ENCODE peak calls at places on chromosomes 7 and 10, in six cellular contexts. P is ovary, U is colonic mucosa, D is fibroblast of villous mesenchyme, W is IMR-90, F is heart right ventricle. V is an unnamed sample.

GRCh38 chr10:314381-314780 is 179.1 kb downstream of the ZMYND11 start:
- DNase-seq in P (no peak), U (no peak), D (no peak), W (no peak), F (no peak), V (no peak)

GRCh38 chr7:76372984-76373833 is 14.4 kb upstream of the YWHAG start:
- DNase-seq in P (no peak), U (no peak), D (peak), W (peak), F (no peak), V (no peak)

GRCh38 chr7:137772221-137772620 is 74.6 kb downstream of the DGKI start:
- DNase-seq in P (no peak), U (no peak), D (peak), W (peak), F (no peak), V (no peak)

GRCh38 chr7:92763636-92764423 is 72.5 kb downstream of the CDK6 start:
- DNase-seq in P (no peak), U (peak), D (peak), W (peak), F (no peak), V (no peak)

GRCh38 chr10:52703898-52704297 is 68.7 kb downstream of the MBL2 start:
- DNase-seq in P (no peak), U (no peak), D (no peak), W (no peak), F (no peak), V (no peak)

GRCh38 chr10:71206911-71207310 is 5.5 kb upstream of the UNC5B start:
- DNase-seq in P (no peak), U (no peak), D (no peak), W (no peak), F (no peak), V (no peak)

GRCh38 chr7:121198502-121198901 is 130.3 kb upstream of the WNT16 start:
- DNase-seq in P (no peak), U (no peak), D (no peak), W (no peak), F (peak), V (no peak)

GRCh38 chr10:104209575-104210198 is 22.5 kb downstream of the CFAP43 start:
- DNase-seq in P (peak), U (peak), D (peak), W (peak), F (peak), V (no peak)

GRCh38 chr7:47404005-47404404 is 177.9 kb downstream of the TNS3 start:
- DNase-seq in P (no peak), U (no peak), D (no peak), W (peak), F (no peak), V (no peak)

GRCh38 chr10:49112851-49113250 is 2.5 kb downstream of the VSTM4 start:
- DNase-seq in P (no peak), U (no peak), D (no peak), W (no peak), F (no peak), V (no peak)

GRCh38 chr10:52566471-52567246 is 205.9 kb downstream of the MBL2 start:
- DNase-seq in P (no peak), U (no peak), D (peak), W (peak), F (no peak), V (no peak)

GRCh38 chr7:100208911-100209408 is 10.8 kb upstream of the PVRIG start:
- DNase-seq in P (no peak), U (no peak), D (no peak), W (no peak), F (no peak), V (no peak)

GRCh38 chr10:11476035-11476434 is 135.4 kb downstream of the USP6NL start:
- DNase-seq in P (no peak), U (no peak), D (no peak), W (no peak), F (no peak), V (no peak)

GRCh38 chr7:91557789-91558396 is 293.7 kb downstream of the FZD1 start:
- DNase-seq in P (no peak), U (no peak), D (peak), W (peak), F (no peak), V (no peak)

GRCh38 chr7:157543791-157544190 is 207.0 kb downstream of the DNAJB6 start:
- DNase-seq in P (no peak), U (no peak), D (no peak), W (no peak), F (no peak), V (no peak)

GRCh38 chr10:83941189-83941588 is 198.1 kb upstream of the GHITM start:
- DNase-seq in P (no peak), U (no peak), D (no peak), W (no peak), F (no peak), V (no peak)

GRCh38 chr7:17407229-17407628 is 108.8 kb downstream of the AHR start:
- DNase-seq in P (no peak), U (no peak), D (no peak), W (no peak), F (no peak), V (no peak)

GRCh38 chr10:76582536-76582935 is 1055.1 kb downstream of the KCNMA1 start:
- DNase-seq in P (no peak), U (no peak), D (peak), W (peak), F (no peak), V (no peak)

GRCh38 chr7:155206286-155207020 is 91.2 kb upstream of the INSIG1 start:
- DNase-seq in P (no peak), U (peak), D (peak), W (peak), F (peak), V (peak)

GRCh38 chr10:69893271-69893900 is 91.7 kb downstream of the COL13A1 start:
- DNase-seq in P (no peak), U (peak), D (no peak), W (no peak), F (no peak), V (no peak)

GRCh38 chr10:48556065-48556464 is 48.8 kb downstream of the ARHGAP22 start:
- DNase-seq in P (no peak), U (no peak), D (no peak), W (no peak), F (no peak), V (no peak)

GRCh38 chr10:74882427-74882826 is 56.0 kb downstream of the KAT6B start:
- DNase-seq in P (no peak), U (no peak), D (peak), W (peak), F (no peak), V (no peak)

GRCh38 chr10:6399241-6399701 is 180.8 kb downstream of the PRKCQ start:
- DNase-seq in P (no peak), U (peak), D (peak), W (peak), F (peak), V (no peak)

GRCh38 chr10:15640536-15641085 is 79.1 kb downstream of the ITGA8 start:
- DNase-seq in P (no peak), U (no peak), D (no peak), W (no peak), F (no peak), V (no peak)

GRCh38 chr7:155467846-155468821 is 10.2 kb downstream of the EN2 start:
- DNase-seq in P (no peak), U (no peak), D (no peak), W (no peak), F (no peak), V (no peak)

GRCh38 chr7:112020800-112021199 is 185.4 kb downstream of the DOCK4 start:
- DNase-seq in P (no peak), U (no peak), D (no peak), W (no peak), F (no peak), V (no peak)

GRCh38 chr7:131011976-131012375 is 278.0 kb upstream of the KLF14 start:
- DNase-seq in P (no peak), U (no peak), D (peak), W (peak), F (no peak), V (no peak)

GRCh38 chr7:86745019-86745745 is 101.5 kb downstream of the GRM3 start:
- DNase-seq in P (no peak), U (no peak), D (no peak), W (no peak), F (peak), V (no peak)

GRCh38 chr7:76149847-76150691 is 51.6 kb upstream of the SRRM3 start:
- DNase-seq in P (no peak), U (no peak), D (no peak), W (no peak), F (no peak), V (no peak)

GRCh38 chr7:131544449-131545425 is 11.7 kb downstream of the PODXL start:
- DNase-seq in P (peak), U (no peak), D (peak), W (peak), F (no peak), V (no peak)

GRCh38 chr10:19945275-19945674 is 129.0 kb downstream of the PLXDC2 start:
- DNase-seq in P (peak), U (no peak), D (no peak), W (no peak), F (peak), V (no peak)

GRCh38 chr10:127694580-127695193 is 42.3 kb upstream of the FOXI2 start:
- DNase-seq in P (no peak), U (peak), D (peak), W (no peak), F (no peak), V (no peak)
- H3K4me3 ChIP-seq in P (no peak), U (no peak), D (no peak), W (no peak), F (no peak), V (no peak)

GRCh38 chr7:32762321-32762669 is 129.3 kb downstream of the KBTBD2 start:
- DNase-seq in P (no peak), U (no peak), D (no peak), W (no peak), F (no peak), V (no peak)
- H3K4me3 ChIP-seq in P (no peak), U (no peak), D (no peak), W (no peak), F (no peak), V (peak)

GRCh38 chr7:133079296-133079695 is 2.6 kb downstream of the CHCHD3 start:
- DNase-seq in P (no peak), U (no peak), D (no peak), W (no peak), F (no peak), V (no peak)

GRCh38 chr7:133081605-133082389 is at the start of gene CHCHD3:
- DNase-seq in P (peak), U (peak), D (peak), W (peak), F (peak), V (peak)

GRCh38 chr7:133081119-133081604 is 728 bp downstream of the CHCHD3 start:
- DNase-seq in P (no peak), U (peak), D (peak), W (no peak), F (peak), V (no peak)

GRCh38 chr7:133077394-133077793 is 4.5 kb downstream of the CHCHD3 start:
- DNase-seq in P (no peak), U (no peak), D (peak), W (no peak), F (no peak), V (no peak)

DNA sequence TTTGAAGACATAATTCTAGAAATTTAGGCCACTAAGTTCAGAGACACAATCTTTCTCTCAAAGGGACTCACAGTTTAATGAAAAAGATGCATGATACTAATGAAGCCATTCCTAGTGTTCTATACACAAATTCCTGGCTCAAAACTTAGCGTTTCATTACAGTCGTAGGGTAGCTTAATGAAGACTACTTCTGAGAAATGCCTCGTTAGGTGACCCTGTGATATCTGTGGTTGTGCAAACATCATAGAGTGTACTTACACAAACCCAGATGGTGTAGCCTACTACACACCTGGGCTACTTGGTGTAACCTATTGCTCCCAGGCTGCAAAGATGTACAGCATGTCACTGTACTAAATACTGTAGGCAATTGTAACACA is 488 bp upstream of the CHCHD3 start:
- DNase-seq in P (no peak), U (no peak), D (no peak), W (no peak), F (no peak), V (no peak)
- H3K4me3 ChIP-seq in P (no peak), U (no peak), D (no peak), W (no peak), F (peak), V (peak)

DNA sequence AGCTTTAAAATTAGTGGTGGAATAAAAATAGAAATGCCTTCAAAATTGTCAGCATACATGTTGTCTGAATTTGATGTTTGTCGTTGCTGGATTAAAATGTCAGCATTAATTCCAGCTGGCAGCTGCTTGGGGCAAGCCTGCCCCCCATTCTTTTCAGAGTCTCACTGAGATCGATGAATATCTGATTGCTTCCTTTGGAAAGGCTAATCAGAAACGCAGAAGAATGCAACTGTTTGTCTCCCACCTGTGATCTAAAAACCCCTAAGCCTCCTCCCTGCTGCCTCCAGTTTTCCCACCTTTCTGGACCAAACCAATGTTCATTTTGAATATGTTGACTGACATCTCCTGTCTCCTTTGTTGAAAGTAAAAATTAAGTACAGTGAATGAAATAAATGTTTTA is 27.9 kb upstream of the BNIP3 start:
- DNase-seq in P (no peak), U (no peak), D (no peak), W (no peak), F (no peak), V (no peak)
- H3K4me3 ChIP-seq in P (no peak), U (no peak), D (no peak), W (no peak), F (no peak), V (no peak)

GRCh38 chr7:117283779-117284178 is 39.1 kb downstream of the WNT2 start:
- DNase-seq in P (no peak), U (no peak), D (no peak), W (no peak), F (no peak), V (no peak)
- H3K4me3 ChIP-seq in P (no peak), U (no peak), D (no peak), W (no peak), F (no peak), V (no peak)

GRCh38 chr10:30455816-30456215 is 21.8 kb downstream of the MAP3K8 start:
- DNase-seq in P (no peak), U (peak), D (no peak), W (no peak), F (no peak), V (no peak)
- H3K4me3 ChIP-seq in P (no peak), U (no peak), D (no peak), W (no peak), F (no peak), V (peak)

DNA sequence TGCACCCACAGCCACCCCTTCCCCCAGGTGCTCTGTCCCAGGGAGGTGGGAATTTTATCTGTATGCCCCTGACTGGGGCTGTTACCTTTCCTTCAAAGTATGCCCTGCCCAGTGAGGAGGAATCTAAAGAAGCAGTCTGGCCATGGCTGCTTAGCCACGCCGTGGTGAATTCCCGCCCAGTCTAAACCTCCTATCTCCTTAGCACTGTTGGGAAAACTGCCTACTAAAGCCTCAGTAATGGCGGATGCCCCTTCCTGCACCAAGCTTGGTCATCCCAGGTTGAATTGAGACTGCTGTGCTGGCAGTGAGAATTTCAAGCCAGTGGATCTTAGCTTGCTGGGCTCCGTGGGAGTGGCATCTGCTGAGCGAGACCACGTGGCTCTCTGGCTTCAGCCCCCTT is 87.1 kb downstream of the ABCC2 start:
- DNase-seq in P (no peak), U (no peak), D (no peak), W (no peak), F (no peak), V (no peak)
- H3K4me3 ChIP-seq in P (no peak), U (no peak), D (no peak), W (no peak), F (no peak), V (no peak)

GRCh38 chr7:20783131-20783715 is 3.5 kb downstream of the SP8 start:
- DNase-seq in P (no peak), U (no peak), D (no peak), W (no peak), F (no peak), V (no peak)
- H3K4me3 ChIP-seq in P (no peak), U (no peak), D (no peak), W (no peak), F (no peak), V (peak)

GRCh38 chr10:119821172-119821571 is 51.5 kb downstream of the MCMBP start:
- DNase-seq in P (no peak), U (no peak), D (no peak), W (no peak), F (no peak), V (no peak)

GRCh38 chr10:119815671-119816070 is 57.0 kb downstream of the MCMBP start:
- DNase-seq in P (no peak), U (no peak), D (no peak), W (no peak), F (no peak), V (no peak)

GRCh38 chr10:119817991-119818888 is 54.4 kb downstream of the MCMBP start:
- DNase-seq in P (peak), U (peak), D (peak), W (peak), F (peak), V (no peak)

GRCh38 chr10:119824299-119824698 is 48.3 kb downstream of the MCMBP start:
- DNase-seq in P (no peak), U (no peak), D (no peak), W (no peak), F (no peak), V (no peak)

GRCh38 chr10:119818889-119819270 is 53.8 kb downstream of the MCMBP start:
- DNase-seq in P (no peak), U (no peak), D (no peak), W (no peak), F (no peak), V (no peak)
- H3K4me3 ChIP-seq in P (peak), U (no peak), D (peak), W (peak), F (peak), V (peak)

DNA sequence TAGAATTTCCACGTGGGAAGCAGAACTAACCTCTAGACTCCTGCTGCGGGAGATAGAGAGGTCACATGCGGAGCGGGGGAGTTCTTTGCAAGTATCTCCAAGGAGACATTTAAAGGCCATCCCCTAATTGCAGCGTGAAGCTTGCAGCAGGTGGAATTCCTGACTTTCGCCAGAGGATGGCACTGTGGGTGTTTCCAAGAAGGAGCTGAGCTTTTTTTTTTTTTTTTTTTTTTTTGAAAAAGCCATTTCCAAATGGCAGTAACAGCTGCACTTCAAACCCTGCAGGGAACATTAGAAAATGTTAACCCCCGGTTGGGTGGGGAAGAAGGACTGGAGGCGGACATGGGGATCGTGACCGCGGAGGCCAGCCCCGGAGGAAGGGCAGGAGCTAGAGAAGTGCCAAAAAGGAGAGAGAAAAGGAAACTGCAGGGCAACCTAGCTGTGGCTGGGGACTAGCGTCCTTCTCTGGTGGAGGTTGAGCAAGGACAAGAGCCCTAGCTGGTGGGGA is 487.7 kb downstream of the TYW1 start:
- DNase-seq in P (peak), U (peak), D (peak), W (peak), F (peak), V (no peak)
- H3K4me3 ChIP-seq in P (no peak), U (no peak), D (no peak), W (no peak), F (peak), V (peak)

V was measured in thoracic aorta.